ENCODE peak calls at places on chromosomes 3 and 15, in seven cellular contexts. N is choroid plexus epithelial cell, G is brain microvascular endothelial cell, P is foreskin fibroblast, S is uterus, F is OCI-LY7, I is epithelial cell of esophagus. J is an unnamed sample.

GRCh38 chr15:92821491-92822116 is 78.5 kb upstream of the CHD2 start:
- DNase-seq in N (no peak), I (peak; percentile 84), F (no peak), P (no peak), G (no peak), S (peak; percentile 9), J (peak; percentile 91)

GRCh38 chr15:77622212-77622941 is 10.3 kb downstream of the LINGO1 start:
- DNase-seq in F (no peak), I (no peak), N (no peak), S (no peak), G (no peak), P (no peak), J (no peak)

GRCh38 chr15:50251638-50252182 is 13.8 kb downstream of the HDC start:
- DNase-seq in S (no peak), P (no peak), G (no peak), F (no peak), N (no peak), I (no peak), J (no peak)

GRCh38 chr15:99435138-99435695 is 130.6 kb upstream of the MEF2A start:
- DNase-seq in N (no peak), P (no peak), F (peak; percentile 11), I (peak; percentile 71), G (no peak), S (peak; percentile 21), J (peak; percentile 40)

GRCh38 chr3:13238687-13239466 is 165.6 kb upstream of the IQSEC1 start:
- DNase-seq in G (no peak), N (no peak), I (no peak), S (no peak), F (no peak), P (no peak), J (no peak)

GRCh38 chr3:72888546-72889309 is 882 bp downstream of the GXYLT2 start:
- DNase-seq in I (no peak), P (no peak), S (peak; percentile 48), N (peak; percentile 46), F (no peak), G (no peak), J (no peak)

GRCh38 chr3:45993421-45994027 is 2.1 kb downstream of the FYCO1 start:
- DNase-seq in S (no peak), N (no peak), F (no peak), P (no peak), I (no peak), G (no peak), J (no peak)

GRCh38 chr3:111210003-111210699 is 138.5 kb downstream of the NECTIN3 start:
- DNase-seq in I (peak; percentile 49), G (peak; percentile 66), F (no peak), P (peak; percentile 76), N (peak; percentile 79), S (no peak), J (peak; percentile 44)

GRCh38 chr15:27418729-27419128 is 447.7 kb downstream of the GABRG3 start:
- DNase-seq in F (peak; percentile 3), N (no peak), I (no peak), G (no peak), P (no peak), S (no peak), J (no peak)

GRCh38 chr3:184524981-184525336 is 36.6 kb upstream of the EPHB3 start:
- DNase-seq in P (no peak), I (peak; percentile 20), F (no peak), N (no peak), S (no peak), G (no peak), J (peak; percentile 25)

GRCh38 chr3:22731901-22732300 is 471.2 kb upstream of the UBE2E2 start:
- DNase-seq in G (no peak), F (no peak), I (peak; percentile 87), P (no peak), S (no peak), N (no peak), J (peak; percentile 79)
- H3K4me3 ChIP-seq in G (no peak overlapping the region), F (no peak overlapping the region), I (no peak overlapping the region), P (no peak overlapping the region), S (no peak overlapping the region), N (no peak overlapping the region), J (no peak overlapping the region)

GRCh38 chr3:133964547-133964946 is 65.2 kb downstream of the SLCO2A1 start:
- DNase-seq in P (no peak), F (no peak), S (no peak), I (peak; percentile 14), N (no peak), G (no peak), J (no peak)
- TF ChIP-seq CTCF in P (peak; percentile 17), F (peak; percentile 35), S (no peak), I (peak; percentile 7), N (peak; percentile 45), G (peak; percentile 48), J (peak; percentile 25)

GRCh38 chr15:37056894-37057205 is 43.5 kb downstream of the MEIS2 start:
- DNase-seq in P (no peak), F (no peak), N (no peak), S (no peak), I (no peak), G (no peak), J (no peak)
- H3K4me3 ChIP-seq in P (no peak overlapping the region), F (no peak overlapping the region), N (no peak overlapping the region), S (no peak overlapping the region), I (no peak overlapping the region), G (no peak overlapping the region), J (no peak overlapping the region)

GRCh38 chr3:11377726-11378125 is 105.5 kb downstream of the ATG7 start:
- DNase-seq in P (no peak), N (no peak), G (no peak), S (no peak), F (no peak), I (peak; percentile 60), J (peak; percentile 56)

GRCh38 chr3:11381563-11381962 is 109.4 kb downstream of the ATG7 start:
- DNase-seq in S (no peak), F (no peak), G (no peak), P (no peak), I (no peak), N (peak; percentile 92), J (peak; percentile 13)

GRCh38 chr3:11380314-11380713 is 108.1 kb downstream of the ATG7 start:
- DNase-seq in I (no peak), N (peak; percentile 56), F (no peak), S (no peak), P (no peak), G (no peak), J (no peak)

GRCh38 chr3:11379824-11380281 is 107.7 kb downstream of the ATG7 start:
- DNase-seq in F (no peak), N (peak; percentile 44), G (no peak), S (no peak), P (no peak), I (no peak), J (no peak)

GRCh38 chr3:11379238-11379823 is 107.1 kb downstream of the ATG7 start:
- DNase-seq in I (peak; percentile 63), F (peak; percentile 53), P (peak; percentile 43), S (no peak), N (peak; percentile 85), G (peak; percentile 74), J (peak; percentile 60)
- TF ChIP-seq CTCF in I (peak; percentile 45), F (peak; percentile 88), P (peak; percentile 30), S (peak; percentile 80), N (peak; percentile 57), G (peak; percentile 49), J (peak; percentile 29)

GRCh38 chr3:196517142-196517808 is 2.1 kb upstream of the SMCO1 start:
- DNase-seq in S (no peak), G (no peak), F (no peak), N (no peak), I (no peak), P (no peak), J (no peak)

GRCh38 chr3:196514913-196515621 is at the start of gene SMCO1:
- DNase-seq in P (no peak), F (no peak), I (no peak), N (no peak), G (no peak), S (no peak), J (no peak)

GRCh38 chr3:196513697-196514349 is 1.3 kb downstream of the SMCO1 start:
- DNase-seq in S (no peak), P (peak; percentile 28), G (peak; percentile 60), F (no peak), I (peak; percentile 46), N (peak; percentile 46), J (peak; percentile 55)

GRCh38 chr3:196517919-196518318 is 2.8 kb upstream of the SMCO1 start:
- DNase-seq in G (no peak), P (no peak), F (no peak), I (peak; percentile 98), N (no peak), S (no peak), J (peak; percentile 93)

DNA sequence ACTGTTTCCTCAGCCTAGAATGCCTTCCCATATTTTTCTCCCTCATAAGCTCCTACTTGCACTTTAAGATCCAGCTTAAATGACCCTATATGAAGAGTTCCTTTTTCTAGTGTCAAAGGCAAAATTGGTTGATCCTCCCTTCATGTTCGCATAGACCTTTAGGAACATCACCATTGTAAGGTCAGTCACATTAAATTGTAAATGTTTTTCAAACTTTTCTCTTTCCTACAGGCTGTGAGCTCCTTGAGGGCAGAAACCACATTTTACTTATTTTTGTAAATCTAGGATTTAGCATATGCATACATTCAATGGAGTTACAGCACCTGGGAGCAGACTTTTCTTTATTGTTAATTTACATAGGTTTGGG is 813 bp downstream of the SMCO1 start:
- DNase-seq in F (no peak), I (no peak), G (no peak), S (no peak), P (no peak), N (no peak), J (no peak)
- H3K4me3 ChIP-seq in F (no peak overlapping the region), I (no peak overlapping the region), G (no peak overlapping the region), S (no peak overlapping the region), P (no peak overlapping the region), N (no peak overlapping the region), J (no peak overlapping the region)

DNA sequence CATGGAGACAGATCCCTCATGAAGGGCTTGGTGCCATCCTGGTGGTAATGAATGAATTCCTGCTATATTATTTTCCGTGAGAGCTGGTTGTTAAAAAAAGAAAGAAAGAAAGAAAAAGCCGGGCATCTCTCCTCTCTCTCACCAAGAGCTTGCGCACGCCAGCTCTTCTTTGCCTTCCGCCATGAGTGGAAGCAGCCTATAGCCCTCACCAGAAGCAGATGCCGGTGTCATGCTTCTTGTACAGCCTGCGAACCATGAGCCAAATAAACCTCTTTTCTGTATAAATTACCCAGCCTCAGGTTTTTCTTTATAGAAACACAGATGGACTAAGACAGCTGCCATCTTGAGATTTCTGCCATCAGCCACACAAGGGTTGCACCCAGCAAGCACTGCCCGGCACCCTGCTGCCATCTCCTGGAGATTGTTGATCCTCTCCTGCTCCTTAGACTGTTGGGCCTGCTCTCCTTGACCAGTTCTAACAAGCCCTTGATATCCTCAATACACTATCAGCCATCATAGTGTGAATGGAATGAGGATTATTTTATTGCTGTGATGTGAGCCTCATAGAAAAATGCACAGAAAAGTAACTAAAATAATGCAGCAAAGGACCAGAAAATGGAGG is 3.5 kb upstream of the AHSG start:
- DNase-seq in G (peak; percentile 15), N (peak; percentile 35), P (no peak), F (peak; percentile 41), I (peak; percentile 86), S (no peak), J (peak; percentile 76)
- TF ChIP-seq CTCF in G (peak; percentile 43), N (peak; percentile 37), P (no peak), F (peak; percentile 71), I (peak; percentile 74), S (no peak), J (peak; percentile 83)

GRCh38 chr3:137845161-137845560 is 81.0 kb downstream of the SOX14 start:
- DNase-seq in G (no peak), P (no peak), S (no peak), N (no peak), I (no peak), F (no peak), J (no peak)

GRCh38 chr3:137845666-137846065 is 81.6 kb downstream of the SOX14 start:
- DNase-seq in G (no peak), S (no peak), P (no peak), I (no peak), N (no peak), F (no peak), J (no peak)
- H3K4me3 ChIP-seq in G (no peak overlapping the region), S (no peak overlapping the region), P (no peak overlapping the region), I (no peak overlapping the region), N (no peak overlapping the region), F (no peak overlapping the region), J (no peak overlapping the region)

J was measured in bronchial epithelial cell.